ENCODE peak calls at places on chromosome 18, in four cellular contexts. One of them, this sample, is unnamed.

GRCh38 chr18:76496200-76496890 is 1.3 kb upstream of the ZNF516 start:
- DNase-seq in AML-193: no peak
- DNase-seq in HS-5: no peak
- DNase-seq in GM20000: peak
- DNase-seq in this sample: peak

GRCh38 chr18:60200558-60200957 is 172.0 kb downstream of the MC4R start:
- DNase-seq in GM20000: no peak
- DNase-seq in HS-5: no peak
- DNase-seq in AML-193: no peak
- DNase-seq in this sample: no peak

GRCh38 chr18:47772374-47773248 is 157.8 kb downstream of the SMAD2 start:
- DNase-seq in HS-5: no peak
- DNase-seq in GM20000: peak
- DNase-seq in AML-193: peak
- DNase-seq in this sample: peak

GRCh38 chr18:56517761-56518160 is 120.6 kb downstream of the TXNL1 start:
- DNase-seq in HS-5: no peak
- DNase-seq in AML-193: no peak
- DNase-seq in GM20000: no peak
- DNase-seq in this sample: no peak

GRCh38 chr18:27954226-27954625 is 222.7 kb downstream of the CDH2 start:
- DNase-seq in AML-193: no peak
- DNase-seq in GM20000: no peak
- DNase-seq in HS-5: no peak
- DNase-seq in this sample: peak

GRCh38 chr18:70553961-70554325 is 265.1 kb downstream of the SOCS6 start:
- DNase-seq in GM20000: no peak
- DNase-seq in AML-193: no peak
- DNase-seq in HS-5: no peak
- DNase-seq in this sample: no peak

GRCh38 chr18:50192903-50193795 is 1.8 kb downstream of the MYO5B start:
- DNase-seq in HS-5: no peak
- DNase-seq in AML-193: no peak
- DNase-seq in GM20000: no peak
- DNase-seq in this sample: no peak

GRCh38 chr18:79600141-79600540 is 79.5 kb upstream of the CTDP1 start:
- DNase-seq in GM20000: no peak
- DNase-seq in AML-193: no peak
- DNase-seq in HS-5: no peak
- DNase-seq in this sample: peak

GRCh38 chr18:75121266-75121665 is 87.7 kb downstream of the PTGR3 start:
- DNase-seq in HS-5: no peak
- DNase-seq in AML-193: no peak
- DNase-seq in GM20000: no peak
- DNase-seq in this sample: no peak

GRCh38 chr18:63505566-63506335 is 29.0 kb downstream of the SERPINB5 start:
- DNase-seq in HS-5: no peak
- DNase-seq in GM20000: peak
- DNase-seq in AML-193: no peak
- DNase-seq in this sample: peak